ENCODE peak calls at places on chromosomes 11 and 22, in nine cellular contexts. One of them, this sample, is unnamed.

GRCh38 chr22:46123694-46124382 is 26.5 kb upstream of the PPARA start:
- DNase-seq in thyroid gland: no peak
- DNase-seq in T-helper 2 cell: no peak
- DNase-seq in iris pigment epithelial cell: no peak
- DNase-seq in glomerular endothelial cell: no peak
- DNase-seq in activated T-cell treated with anti-CD3 and anti-CD28 coated beads for 1 hour: no peak
- DNase-seq in iPS DF 6.9: no peak
- DNase-seq in OCI-M1: no peak
- DNase-seq in naive thymus-derived CD4-positive, alpha-beta T cell: no peak
- DNase-seq in this sample: no peak

GRCh38 chr22:27881404-27881803 is 37.7 kb downstream of the PITPNB start:
- DNase-seq in thyroid gland: peak; percentile 65
- DNase-seq in T-helper 2 cell: no peak
- DNase-seq in iris pigment epithelial cell: peak; percentile 77
- DNase-seq in glomerular endothelial cell: no peak
- DNase-seq in activated T-cell treated with anti-CD3 and anti-CD28 coated beads for 1 hour: no peak
- DNase-seq in iPS DF 6.9: no peak
- DNase-seq in OCI-M1: no peak
- DNase-seq in naive thymus-derived CD4-positive, alpha-beta T cell: no peak
- DNase-seq in this sample: peak; percentile 53

GRCh38 chr22:49398646-49399045 is 429.0 kb downstream of the BRD1 start:
- DNase-seq in thyroid gland: no peak
- DNase-seq in T-helper 2 cell: no peak
- DNase-seq in iris pigment epithelial cell: no peak
- DNase-seq in glomerular endothelial cell: no peak
- DNase-seq in activated T-cell treated with anti-CD3 and anti-CD28 coated beads for 1 hour: no peak
- DNase-seq in iPS DF 6.9: no peak
- DNase-seq in OCI-M1: no peak
- DNase-seq in naive thymus-derived CD4-positive, alpha-beta T cell: no peak
- DNase-seq in this sample: no peak

GRCh38 chr22:30488121-30488520 is 16.3 kb upstream of the SEC14L3 start:
- DNase-seq in thyroid gland: no peak
- DNase-seq in T-helper 2 cell: no peak
- DNase-seq in iris pigment epithelial cell: no peak
- DNase-seq in glomerular endothelial cell: no peak
- DNase-seq in activated T-cell treated with anti-CD3 and anti-CD28 coated beads for 1 hour: no peak
- DNase-seq in iPS DF 6.9: no peak
- DNase-seq in OCI-M1: no peak
- DNase-seq in naive thymus-derived CD4-positive, alpha-beta T cell: no peak
- DNase-seq in this sample: no peak

GRCh38 chr11:101215069-101215468 is 85.5 kb upstream of the PGR start:
- DNase-seq in thyroid gland: no peak
- DNase-seq in T-helper 2 cell: no peak
- DNase-seq in iris pigment epithelial cell: no peak
- DNase-seq in glomerular endothelial cell: no peak
- DNase-seq in activated T-cell treated with anti-CD3 and anti-CD28 coated beads for 1 hour: no peak
- DNase-seq in iPS DF 6.9: no peak
- DNase-seq in OCI-M1: no peak
- DNase-seq in naive thymus-derived CD4-positive, alpha-beta T cell: no peak
- DNase-seq in this sample: no peak

GRCh38 chr11:130906616-130907015 is 9.7 kb downstream of the SNX19 start:
- DNase-seq in thyroid gland: no peak
- DNase-seq in T-helper 2 cell: no peak
- DNase-seq in iris pigment epithelial cell: no peak
- DNase-seq in glomerular endothelial cell: no peak
- DNase-seq in activated T-cell treated with anti-CD3 and anti-CD28 coated beads for 1 hour: no peak
- DNase-seq in iPS DF 6.9: no peak
- DNase-seq in OCI-M1: no peak
- DNase-seq in naive thymus-derived CD4-positive, alpha-beta T cell: no peak
- DNase-seq in this sample: no peak

GRCh38 chr11:86151188-86152005 is 82.5 kb upstream of the PICALM start:
- DNase-seq in thyroid gland: peak; percentile 85
- DNase-seq in T-helper 2 cell: no peak
- DNase-seq in iris pigment epithelial cell: peak; percentile 23
- DNase-seq in glomerular endothelial cell: no peak
- DNase-seq in activated T-cell treated with anti-CD3 and anti-CD28 coated beads for 1 hour: no peak
- DNase-seq in iPS DF 6.9: no peak
- DNase-seq in OCI-M1: peak; percentile 99
- DNase-seq in naive thymus-derived CD4-positive, alpha-beta T cell: no peak
- DNase-seq in this sample: peak; percentile 49

GRCh38 chr11:64089915-64090810 is 54.4 kb downstream of the FLRT1 start:
- DNase-seq in thyroid gland: no peak
- DNase-seq in T-helper 2 cell: no peak
- DNase-seq in iris pigment epithelial cell: no peak
- DNase-seq in glomerular endothelial cell: no peak
- DNase-seq in activated T-cell treated with anti-CD3 and anti-CD28 coated beads for 1 hour: no peak
- DNase-seq in iPS DF 6.9: no peak
- DNase-seq in OCI-M1: no peak
- DNase-seq in naive thymus-derived CD4-positive, alpha-beta T cell: no peak
- DNase-seq in this sample: no peak

GRCh38 chr11:20990447-20990846 is 321.1 kb downstream of the NELL1 start:
- DNase-seq in thyroid gland: no peak
- DNase-seq in T-helper 2 cell: no peak
- DNase-seq in iris pigment epithelial cell: no peak
- DNase-seq in glomerular endothelial cell: no peak
- DNase-seq in activated T-cell treated with anti-CD3 and anti-CD28 coated beads for 1 hour: no peak
- DNase-seq in iPS DF 6.9: no peak
- DNase-seq in OCI-M1: no peak
- DNase-seq in naive thymus-derived CD4-positive, alpha-beta T cell: no peak
- DNase-seq in this sample: no peak

GRCh38 chr11:79414644-79415317 is 26.0 kb downstream of the TENM4 start:
- DNase-seq in thyroid gland: peak; percentile 85
- DNase-seq in T-helper 2 cell: no peak
- DNase-seq in iris pigment epithelial cell: peak; percentile 77
- DNase-seq in glomerular endothelial cell: no peak
- DNase-seq in activated T-cell treated with anti-CD3 and anti-CD28 coated beads for 1 hour: no peak
- DNase-seq in iPS DF 6.9: no peak
- DNase-seq in OCI-M1: no peak
- DNase-seq in naive thymus-derived CD4-positive, alpha-beta T cell: no peak
- DNase-seq in this sample: peak; percentile 62

GRCh38 chr22:24516301-24516737 is 21.2 kb downstream of the UPB1 start:
- DNase-seq in thyroid gland: peak; percentile 44
- DNase-seq in T-helper 2 cell: no peak
- DNase-seq in iris pigment epithelial cell: peak; percentile 93
- DNase-seq in glomerular endothelial cell: no peak
- DNase-seq in activated T-cell treated with anti-CD3 and anti-CD28 coated beads for 1 hour: no peak
- DNase-seq in iPS DF 6.9: no peak
- DNase-seq in OCI-M1: no peak
- DNase-seq in naive thymus-derived CD4-positive, alpha-beta T cell: no peak
- DNase-seq in this sample: peak; percentile 96

GRCh38 chr11:111729441-111729840 is 36.7 kb downstream of the PPP2R1B start:
- DNase-seq in thyroid gland: no peak
- DNase-seq in T-helper 2 cell: no peak
- DNase-seq in iris pigment epithelial cell: peak; percentile 18
- DNase-seq in glomerular endothelial cell: no peak
- DNase-seq in activated T-cell treated with anti-CD3 and anti-CD28 coated beads for 1 hour: no peak
- DNase-seq in iPS DF 6.9: no peak
- DNase-seq in OCI-M1: no peak
- DNase-seq in naive thymus-derived CD4-positive, alpha-beta T cell: no peak
- DNase-seq in this sample: no peak

GRCh38 chr11:69674267-69674885 is 777 bp downstream of the LTO1 start:
- DNase-seq in thyroid gland: peak; percentile 22
- DNase-seq in T-helper 2 cell: no peak
- DNase-seq in iris pigment epithelial cell: peak; percentile 92
- DNase-seq in glomerular endothelial cell: no peak
- DNase-seq in activated T-cell treated with anti-CD3 and anti-CD28 coated beads for 1 hour: no peak
- DNase-seq in iPS DF 6.9: no peak
- DNase-seq in OCI-M1: peak; percentile 80
- DNase-seq in naive thymus-derived CD4-positive, alpha-beta T cell: no peak
- DNase-seq in this sample: peak; percentile 86